ENCODE peak calls at places on chromosomes 1 and 21, in ten cellular contexts. N, J, L, T, W, B, A, D, V and E are unnamed samples.

GRCh38 chr1:198497326-198498220 is 42.9 kb downstream of the ATP6V1G3 start:
- DNase-seq in A (peak), T (no peak), N (no peak), V (no peak), B (peak), W (peak), J (no peak), L (no peak), D (no peak), E (peak)

GRCh38 chr1:200972985-200973742 is 50.4 kb downstream of the KIF21B start:
- DNase-seq in A (no peak), N (no peak), W (no peak), T (no peak), L (no peak), D (no peak), J (no peak), B (no peak), V (peak), E (no peak)

GRCh38 chr1:222096883-222097282 is 355.0 kb upstream of the DUSP10 start:
- DNase-seq in B (no peak), V (no peak), D (no peak), T (no peak), W (no peak), N (no peak), L (no peak), A (no peak), J (no peak), E (no peak)

GRCh38 chr1:112721966-112722524 is 6.9 kb upstream of the PPM1J start:
- DNase-seq in D (no peak), V (no peak), W (no peak), J (no peak), L (peak), B (no peak), N (no peak), A (no peak), T (no peak), E (no peak)

GRCh38 chr1:166937962-166938361 is 37.4 kb downstream of the ILDR2 start:
- DNase-seq in A (no peak), N (no peak), W (no peak), J (no peak), B (no peak), T (no peak), L (no peak), V (no peak), D (no peak), E (no peak)

GRCh38 chr1:201090536-201090935 is 21.7 kb downstream of the CACNA1S start:
- DNase-seq in D (no peak), A (no peak), T (no peak), B (no peak), N (no peak), W (no peak), L (no peak), J (no peak), V (no peak), E (no peak)

GRCh38 chr21:32955307-32955937 is 70.3 kb upstream of the OLIG2 start:
- DNase-seq in L (no peak), W (no peak), V (peak), N (no peak), D (no peak), T (no peak), J (no peak), B (no peak), A (no peak), E (no peak)

GRCh38 chr1:234256359-234256758 is 116.9 kb upstream of the COA6 start:
- DNase-seq in T (no peak), A (peak), N (no peak), D (no peak), J (no peak), B (peak), V (no peak), W (no peak), L (no peak), E (no peak)

GRCh38 chr1:156796340-156797097 is 20.1 kb downstream of the SH2D2A start:
- DNase-seq in J (no peak), W (no peak), B (no peak), T (no peak), L (no peak), D (no peak), N (no peak), V (no peak), A (peak), E (no peak)

GRCh38 chr1:54564312-54565112 is 16.5 kb downstream of the ACOT11 start:
- DNase-seq in V (no peak), B (no peak), D (no peak), J (no peak), W (no peak), A (no peak), T (no peak), L (no peak), N (peak), E (no peak)

GRCh38 chr1:150392627-150393026 is 28.7 kb downstream of the RPRD2 start:
- DNase-seq in V (no peak), L (no peak), J (no peak), T (no peak), B (no peak), D (no peak), W (no peak), N (no peak), A (no peak), E (no peak)

GRCh38 chr1:228367798-228368791 is 38.5 kb downstream of the TRIM11 start:
- DNase-seq in D (no peak), W (peak), N (peak), J (no peak), L (peak), B (no peak), T (no peak), V (peak), A (peak), E (no peak)

GRCh38 chr1:108503062-108503740 is 53.1 kb downstream of the NBPF6 start:
- DNase-seq in D (peak), A (no peak), T (no peak), B (peak), W (no peak), L (no peak), V (peak), N (no peak), J (no peak), E (peak)

GRCh38 chr1:181062800-181063428 is 25.6 kb upstream of the IER5 start:
- DNase-seq in L (no peak), A (peak), J (no peak), V (no peak), D (peak), W (no peak), N (no peak), B (no peak), T (peak), E (peak)

GRCh38 chr1:237041795-237042466 is at the start of gene RYR2:
- DNase-seq in D (no peak), V (peak), T (peak), L (peak), W (no peak), B (no peak), J (no peak), A (no peak), N (no peak), E (no peak)

GRCh38 chr1:113303252-113303651 is 87.1 kb upstream of the MAGI3 start:
- DNase-seq in W (no peak), L (no peak), T (no peak), A (no peak), D (no peak), B (no peak), J (no peak), V (peak), N (no peak), E (peak)

GRCh38 chr1:47755368-47755990 is 241.7 kb downstream of the TRABD2B start:
- DNase-seq in J (no peak), V (peak), A (peak), B (no peak), W (no peak), L (peak), D (no peak), N (peak), T (no peak), E (no peak)

GRCh38 chr1:204937901-204938300 is 67.2 kb downstream of the NFASC start:
- DNase-seq in V (no peak), D (no peak), W (no peak), L (no peak), J (no peak), N (no peak), B (no peak), T (no peak), A (no peak), E (no peak)

GRCh38 chr1:103265551-103265950 is 157.2 kb upstream of the COL11A1 start:
- DNase-seq in V (peak), A (no peak), J (no peak), T (no peak), N (no peak), D (no peak), W (no peak), L (no peak), B (peak), E (no peak)

GRCh38 chr1:153565529-153566374 is at the start of gene S100A2:
- DNase-seq in N (no peak), J (peak), B (peak), D (peak), T (peak), V (no peak), L (peak), A (peak), W (no peak), E (peak)

GRCh38 chr1:5936621-5937372 is 55.4 kb downstream of the NPHP4 start:
- DNase-seq in A (no peak), J (no peak), N (no peak), W (no peak), D (no peak), B (no peak), L (no peak), V (peak), T (no peak), E (no peak)

GRCh38 chr1:111958911-111959310 is 30.6 kb downstream of the KCND3 start:
- DNase-seq in B (no peak), A (no peak), W (no peak), L (no peak), N (no peak), J (no peak), D (no peak), V (no peak), T (no peak), E (no peak)

GRCh38 chr1:76230894-76231293 is 156.3 kb downstream of the ST6GALNAC3 start:
- DNase-seq in T (no peak), D (no peak), V (no peak), J (no peak), W (no peak), A (no peak), N (no peak), B (no peak), L (no peak), E (no peak)

GRCh38 chr1:8159470-8160024 is 133.4 kb upstream of the ERRFI1 start:
- DNase-seq in D (no peak), T (no peak), V (no peak), N (no peak), W (no peak), B (no peak), L (no peak), A (no peak), J (no peak), E (no peak)

GRCh38 chr1:100358210-100358609 is 5.9 kb downstream of the CDC14A start:
- DNase-seq in D (no peak), T (no peak), B (no peak), W (no peak), N (no peak), L (peak), V (peak), J (no peak), A (peak), E (peak)

GRCh38 chr1:193786996-193787546 is 600.7 kb upstream of the B3GALT2 start:
- DNase-seq in V (no peak), B (no peak), T (no peak), N (no peak), L (no peak), D (no peak), W (no peak), J (no peak), A (no peak), E (no peak)

GRCh38 chr1:181061891-181062777 is 26.4 kb upstream of the IER5 start:
- DNase-seq in B (no peak), W (peak), N (peak), T (peak), D (no peak), J (no peak), V (no peak), A (peak), L (no peak), E (no peak)

GRCh38 chr1:1181938-1182410 is 8.3 kb downstream of the TTLL10 start:
- DNase-seq in J (no peak), B (no peak), V (peak), L (peak), A (no peak), D (no peak), N (peak), W (no peak), T (peak), E (no peak)

GRCh38 chr1:237664327-237664726 is 226.4 kb downstream of the ZP4 start:
- DNase-seq in B (no peak), A (peak), J (no peak), N (no peak), D (no peak), L (no peak), W (no peak), T (no peak), V (no peak), E (no peak)

DNA sequence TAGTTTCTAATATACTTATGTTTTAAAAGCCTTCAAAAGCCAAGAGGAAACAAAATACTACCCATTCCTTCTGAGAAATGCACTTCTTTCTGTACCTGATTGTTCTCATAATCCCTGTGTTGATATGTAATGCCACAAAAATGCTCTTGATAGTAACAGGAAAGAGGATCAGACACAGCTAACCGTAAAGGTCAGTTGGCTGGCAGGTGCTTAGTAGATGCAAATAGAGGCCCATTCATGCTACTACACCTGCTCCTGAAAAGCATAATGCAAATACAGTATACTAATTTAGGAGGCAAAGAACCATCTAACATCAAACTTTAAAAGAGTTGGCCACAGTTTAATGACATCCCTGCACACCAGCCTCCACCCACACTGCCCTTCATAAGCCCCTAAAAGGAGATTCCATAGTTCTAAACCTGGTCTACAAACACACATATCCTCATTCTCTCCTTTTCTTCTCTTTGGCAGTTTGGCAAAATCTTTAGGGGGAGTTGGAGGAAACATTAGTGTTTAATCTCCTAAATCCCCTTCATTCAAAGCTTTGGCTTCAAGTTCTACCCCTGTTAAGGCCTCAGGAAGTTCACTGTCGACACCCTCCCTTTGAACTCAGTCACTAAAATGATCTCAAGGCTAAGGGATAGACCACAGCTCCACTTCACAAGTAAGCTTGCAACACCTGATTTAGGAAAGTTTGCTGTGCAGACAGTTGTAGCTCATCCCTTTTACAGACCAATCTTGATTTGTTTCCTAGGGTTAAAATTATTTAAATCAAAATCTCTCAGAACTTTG is 2.9 kb upstream of the CD46 start:
- DNase-seq in J (no peak), N (no peak), W (no peak), T (no peak), B (no peak), A (no peak), L (no peak), V (no peak), D (no peak), E (no peak)
- H3K4me3 ChIP-seq in J (no peak), N (no peak), W (no peak), T (no peak), B (no peak), A (no peak), L (no peak), V (no peak), D (no peak), E (no peak)

DNA sequence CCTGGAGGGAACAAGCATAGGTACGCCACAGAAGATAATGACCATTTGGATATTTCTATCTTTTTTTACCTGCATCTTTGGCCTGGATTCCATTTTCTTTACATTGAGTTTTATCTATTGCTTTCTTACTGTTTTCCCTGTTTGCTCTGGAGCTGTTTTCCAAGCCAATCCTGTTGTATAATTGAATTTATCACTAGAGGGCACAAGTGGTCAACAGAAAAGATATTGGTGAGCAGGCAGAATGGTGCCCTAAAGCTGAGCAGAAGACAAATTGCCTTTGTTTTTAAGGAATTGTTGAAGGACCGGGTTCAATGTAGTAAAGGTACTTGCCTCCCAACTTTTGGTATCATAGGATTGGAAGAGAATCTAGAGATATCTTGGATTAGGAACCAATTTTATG is 152.8 kb downstream of the PPP1R12B start:
- DNase-seq in T (no peak), N (no peak), B (peak), V (peak), D (no peak), L (peak), W (no peak), J (no peak), A (peak), E (peak)
- TF ChIP-seq CTCF in T (peak), N (peak), B (peak), V (peak), D (peak), L (peak), W (peak), J (peak), A (peak), E (peak)

GRCh38 chr1:232725303-232726047 is 79.7 kb upstream of the MAP10 start:
- DNase-seq in B (no peak), V (no peak), T (no peak), A (no peak), D (no peak), J (no peak), L (no peak), W (no peak), N (no peak), E (no peak)
- H3K4me3 ChIP-seq in B (no peak), V (no peak), T (no peak), A (no peak), D (no peak), J (no peak), L (no peak), W (no peak), N (no peak), E (no peak)

DNA sequence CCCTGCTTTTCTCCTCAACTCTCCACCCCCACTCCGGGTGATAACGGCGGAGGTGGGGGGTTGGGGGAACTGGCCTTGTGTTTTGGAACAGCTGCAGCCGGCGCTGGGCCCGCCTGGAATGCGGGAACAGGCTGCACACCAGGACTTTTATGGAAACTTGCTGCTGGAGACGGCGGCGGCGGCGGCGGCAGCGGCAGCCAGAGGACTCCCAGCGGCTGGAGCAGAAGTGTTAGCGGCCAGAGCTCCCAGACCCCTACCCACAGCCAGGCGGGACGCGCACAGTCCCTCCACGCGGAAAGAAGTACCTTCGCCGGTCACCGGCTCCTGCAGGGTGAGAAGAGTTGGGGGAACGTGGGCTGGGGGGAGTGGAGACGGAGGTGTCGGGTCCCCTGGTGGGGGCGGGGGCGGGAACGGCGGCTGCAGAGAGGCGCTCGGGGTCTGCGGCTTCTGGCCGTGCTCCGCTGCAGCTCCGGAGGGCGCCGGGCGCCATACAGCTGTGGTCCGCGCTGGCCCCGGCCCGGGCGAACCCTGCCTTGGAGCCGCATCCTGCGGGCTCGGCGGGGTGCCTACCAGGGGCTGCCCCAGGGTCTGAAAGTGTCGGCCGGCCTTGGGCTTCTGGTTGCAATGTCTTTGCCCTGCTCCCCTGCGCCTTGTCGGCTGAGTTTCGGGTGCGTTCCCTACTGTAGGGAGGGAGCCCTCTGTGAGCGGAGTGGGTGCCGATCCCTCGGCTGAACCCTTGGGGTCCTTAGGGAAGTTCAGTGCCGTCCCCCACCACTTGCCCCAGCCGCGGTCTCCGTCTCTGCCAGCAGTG is at the start of gene NEXN:
- DNase-seq in J (peak), N (peak), A (peak), T (peak), W (peak), B (peak), V (peak), D (peak), L (peak), E (peak)
- TF ChIP-seq CTCF in J (no peak), N (no peak), A (no peak), T (no peak), W (no peak), B (no peak), V (no peak), D (no peak), L (no peak), E (no peak)

GRCh38 chr21:41542727-41543126 is 34.8 kb upstream of the TMPRSS2 start:
- DNase-seq in A (no peak), W (no peak), V (no peak), J (no peak), N (no peak), T (no peak), L (no peak), B (no peak), D (no peak), E (no peak)

GRCh38 chr21:41548781-41549180 is 40.8 kb upstream of the TMPRSS2 start:
- DNase-seq in B (no peak), L (no peak), J (no peak), W (no peak), N (no peak), V (peak), T (no peak), A (no peak), D (no peak), E (no peak)

GRCh38 chr21:41547111-41547510 is 39.2 kb upstream of the TMPRSS2 start:
- DNase-seq in L (no peak), T (no peak), D (no peak), V (no peak), B (no peak), A (no peak), J (no peak), N (no peak), W (no peak), E (no peak)

DNA sequence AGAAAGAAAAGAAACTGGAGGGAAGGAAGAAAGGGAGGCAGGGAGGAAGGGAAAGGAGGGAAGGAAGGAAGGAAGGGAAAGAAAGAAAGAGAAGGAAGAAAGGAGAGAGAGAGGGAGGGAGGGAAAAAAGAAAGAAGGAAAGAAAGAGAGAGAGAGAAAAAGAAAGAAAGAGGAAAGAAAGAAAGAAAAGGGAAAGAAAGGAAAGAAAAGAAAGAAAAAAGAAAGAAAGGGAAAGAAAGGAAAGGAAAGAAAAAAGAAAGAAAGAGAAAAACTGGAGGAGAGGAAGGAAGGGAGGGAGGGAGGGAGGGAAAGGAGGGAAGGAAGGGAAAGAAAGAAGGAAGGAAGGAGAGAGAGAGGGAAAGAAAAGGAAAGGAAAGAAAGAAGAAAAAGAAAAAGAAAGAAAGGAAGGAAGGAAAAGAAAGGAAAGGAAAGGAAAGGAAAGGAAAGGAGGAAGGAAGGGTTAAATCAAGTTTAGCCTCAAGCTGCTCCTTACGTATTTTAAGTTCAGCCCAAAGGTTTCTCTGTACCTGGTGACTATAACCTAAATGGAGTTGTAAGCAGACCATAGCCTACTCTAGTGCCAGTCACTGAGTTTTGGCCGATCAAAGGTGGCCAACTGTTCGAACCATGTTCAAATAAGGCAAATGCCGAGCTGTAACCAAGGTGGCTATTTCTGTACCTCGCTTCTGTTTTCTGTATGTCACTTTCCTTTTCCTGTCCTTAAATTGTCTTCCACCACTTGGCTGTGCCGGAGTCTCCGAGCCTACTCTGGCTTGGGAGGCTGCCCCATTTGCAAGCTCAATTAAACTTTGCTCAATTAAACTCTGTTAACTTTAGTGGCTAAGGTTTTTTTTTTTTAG is 37.8 kb upstream of the TMPRSS2 start:
- DNase-seq in N (no peak), A (peak), V (no peak), B (no peak), D (no peak), T (no peak), L (no peak), W (no peak), J (no peak), E (no peak)
- H3K4me3 ChIP-seq in N (no peak), A (no peak), V (no peak), B (no peak), D (no peak), T (no peak), L (no peak), W (no peak), J (no peak), E (no peak)